ENCODE peak calls at places on chromosome 10, in six cellular contexts. One of them, this sample, is unnamed.

GRCh38 chr10:86042161-86042560 is 324.4 kb downstream of the GRID1 start:
- DNase-seq in amygdala: no peak
- DNase-seq in iris pigment epithelial cell: no peak
- DNase-seq in GM10248: no peak
- DNase-seq in ELR: no peak
- DNase-seq in COR-L47: no peak
- DNase-seq in this sample: no peak

GRCh38 chr10:69901623-69902505 is 100.2 kb downstream of the COL13A1 start:
- DNase-seq in amygdala: no peak
- DNase-seq in iris pigment epithelial cell: peak
- DNase-seq in GM10248: no peak
- DNase-seq in ELR: peak
- DNase-seq in COR-L47: no peak
- DNase-seq in this sample: peak

GRCh38 chr10:132186488-132187413 is at the start of gene DPYSL4:
- DNase-seq in amygdala: no peak
- DNase-seq in iris pigment epithelial cell: no peak
- DNase-seq in GM10248: peak
- DNase-seq in ELR: no peak
- DNase-seq in COR-L47: no peak
- DNase-seq in this sample: no peak

GRCh38 chr10:119253433-119254174 is 46.2 kb downstream of the GRK5 start:
- DNase-seq in amygdala: no peak
- DNase-seq in iris pigment epithelial cell: peak
- DNase-seq in GM10248: no peak
- DNase-seq in ELR: peak
- DNase-seq in COR-L47: no peak
- DNase-seq in this sample: peak

GRCh38 chr10:123967626-123968243 is 76.1 kb upstream of the CPXM2 start:
- DNase-seq in amygdala: peak
- DNase-seq in iris pigment epithelial cell: peak
- DNase-seq in GM10248: peak
- DNase-seq in ELR: peak
- DNase-seq in COR-L47: peak
- DNase-seq in this sample: peak

GRCh38 chr10:64091889-64092288 is 570.7 kb downstream of the REEP3 start:
- DNase-seq in amygdala: no peak
- DNase-seq in iris pigment epithelial cell: no peak
- DNase-seq in GM10248: no peak
- DNase-seq in ELR: no peak
- DNase-seq in COR-L47: no peak
- DNase-seq in this sample: no peak

GRCh38 chr10:33336606-33337334 is 2.3 kb upstream of the NRP1 start:
- DNase-seq in amygdala: peak
- DNase-seq in iris pigment epithelial cell: peak
- DNase-seq in GM10248: peak
- DNase-seq in ELR: peak
- DNase-seq in COR-L47: no peak
- DNase-seq in this sample: peak

GRCh38 chr10:102832987-102833386 is 4.2 kb downstream of the CYP17A1 start:
- DNase-seq in amygdala: no peak
- DNase-seq in iris pigment epithelial cell: no peak
- DNase-seq in GM10248: no peak
- DNase-seq in ELR: peak
- DNase-seq in COR-L47: no peak
- DNase-seq in this sample: no peak

GRCh38 chr10:113872139-113873030 is 17.9 kb downstream of the NHLRC2 start:
- DNase-seq in amygdala: no peak
- DNase-seq in iris pigment epithelial cell: no peak
- DNase-seq in GM10248: no peak
- DNase-seq in ELR: no peak
- DNase-seq in COR-L47: no peak
- DNase-seq in this sample: peak

GRCh38 chr10:59177031-59177861 is 803 bp downstream of the PHYHIPL start:
- DNase-seq in amygdala: peak
- DNase-seq in iris pigment epithelial cell: peak
- DNase-seq in GM10248: peak
- DNase-seq in ELR: peak
- DNase-seq in COR-L47: peak
- DNase-seq in this sample: peak

GRCh38 chr10:124384142-124384541 is 34.6 kb downstream of the OAT start:
- DNase-seq in amygdala: no peak
- DNase-seq in iris pigment epithelial cell: no peak
- DNase-seq in GM10248: no peak
- DNase-seq in ELR: no peak
- DNase-seq in COR-L47: no peak
- DNase-seq in this sample: no peak

GRCh38 chr10:96548589-96548988 is 34.9 kb upstream of the TLL2 start:
- DNase-seq in amygdala: no peak
- DNase-seq in iris pigment epithelial cell: no peak
- DNase-seq in GM10248: no peak
- DNase-seq in ELR: no peak
- DNase-seq in COR-L47: no peak
- DNase-seq in this sample: no peak

GRCh38 chr10:113084031-113084430 is 134.0 kb downstream of the TCF7L2 start:
- DNase-seq in amygdala: no peak
- DNase-seq in iris pigment epithelial cell: no peak
- DNase-seq in GM10248: no peak
- DNase-seq in ELR: peak
- DNase-seq in COR-L47: no peak
- DNase-seq in this sample: no peak

GRCh38 chr10:96721207-96721572 is 876 bp upstream of the PIK3AP1 start:
- DNase-seq in amygdala: no peak
- DNase-seq in iris pigment epithelial cell: no peak
- DNase-seq in GM10248: no peak
- DNase-seq in ELR: no peak
- DNase-seq in COR-L47: no peak
- DNase-seq in this sample: no peak

GRCh38 chr10:51224610-51225230 is 150.4 kb downstream of the PRKG1 start:
- DNase-seq in amygdala: no peak
- DNase-seq in iris pigment epithelial cell: peak
- DNase-seq in GM10248: no peak
- DNase-seq in ELR: peak
- DNase-seq in COR-L47: no peak
- DNase-seq in this sample: peak

GRCh38 chr10:2964632-2965296 is 102.6 kb upstream of the PFKP start:
- DNase-seq in amygdala: no peak
- DNase-seq in iris pigment epithelial cell: no peak
- DNase-seq in GM10248: no peak
- DNase-seq in ELR: no peak
- DNase-seq in COR-L47: no peak
- DNase-seq in this sample: no peak

GRCh38 chr10:13890617-13891541 is 304.1 kb downstream of the PRPF18 start:
- DNase-seq in amygdala: peak
- DNase-seq in iris pigment epithelial cell: peak
- DNase-seq in GM10248: no peak
- DNase-seq in ELR: peak
- DNase-seq in COR-L47: no peak
- DNase-seq in this sample: peak

GRCh38 chr10:11687779-11688447 is 54.3 kb upstream of the ECHDC3 start:
- DNase-seq in amygdala: no peak
- DNase-seq in iris pigment epithelial cell: no peak
- DNase-seq in GM10248: no peak
- DNase-seq in ELR: no peak
- DNase-seq in COR-L47: no peak
- DNase-seq in this sample: no peak

GRCh38 chr10:93599335-93599734 is 1.7 kb downstream of the RBP4 start:
- DNase-seq in amygdala: no peak
- DNase-seq in iris pigment epithelial cell: no peak
- DNase-seq in GM10248: no peak
- DNase-seq in ELR: no peak
- DNase-seq in COR-L47: no peak
- DNase-seq in this sample: no peak

GRCh38 chr10:78115135-78115853 is 81.6 kb downstream of the RPS24 start:
- DNase-seq in amygdala: no peak
- DNase-seq in iris pigment epithelial cell: no peak
- DNase-seq in GM10248: no peak
- DNase-seq in ELR: no peak
- DNase-seq in COR-L47: no peak
- DNase-seq in this sample: no peak

GRCh38 chr10:5508786-5509185 is 9.4 kb upstream of the CALML5 start:
- DNase-seq in amygdala: no peak
- DNase-seq in iris pigment epithelial cell: no peak
- DNase-seq in GM10248: no peak
- DNase-seq in ELR: no peak
- DNase-seq in COR-L47: no peak
- DNase-seq in this sample: no peak

GRCh38 chr10:36492590-36493510 is 632.5 kb upstream of the ANKRD30A start:
- DNase-seq in amygdala: no peak
- DNase-seq in iris pigment epithelial cell: peak
- DNase-seq in GM10248: no peak
- DNase-seq in ELR: peak
- DNase-seq in COR-L47: no peak
- DNase-seq in this sample: peak

GRCh38 chr10:5924889-5925288 is 34.8 kb downstream of the FBH1 start:
- DNase-seq in amygdala: no peak
- DNase-seq in iris pigment epithelial cell: no peak
- DNase-seq in GM10248: no peak
- DNase-seq in ELR: no peak
- DNase-seq in COR-L47: no peak
- DNase-seq in this sample: no peak

GRCh38 chr10:15169555-15170407 is 1.3 kb upstream of the NMT2 start:
- DNase-seq in amygdala: no peak
- DNase-seq in iris pigment epithelial cell: peak
- DNase-seq in GM10248: no peak
- DNase-seq in ELR: no peak
- DNase-seq in COR-L47: no peak
- DNase-seq in this sample: peak

GRCh38 chr10:95445223-95445836 is 115.8 kb downstream of the SORBS1 start:
- DNase-seq in amygdala: no peak
- DNase-seq in iris pigment epithelial cell: peak
- DNase-seq in GM10248: no peak
- DNase-seq in ELR: peak
- DNase-seq in COR-L47: no peak
- DNase-seq in this sample: peak

GRCh38 chr10:78634389-78634815 is 434.4 kb upstream of the ZMIZ1 start:
- DNase-seq in amygdala: no peak
- DNase-seq in iris pigment epithelial cell: peak
- DNase-seq in GM10248: peak
- DNase-seq in ELR: peak
- DNase-seq in COR-L47: no peak
- DNase-seq in this sample: peak

GRCh38 chr10:43385412-43386004 is 14.1 kb downstream of the FXYD4 start:
- DNase-seq in amygdala: no peak
- DNase-seq in iris pigment epithelial cell: no peak
- DNase-seq in GM10248: no peak
- DNase-seq in ELR: no peak
- DNase-seq in COR-L47: no peak
- DNase-seq in this sample: no peak

GRCh38 chr10:11450427-11450826 is 161.0 kb downstream of the USP6NL start:
- DNase-seq in amygdala: no peak
- DNase-seq in iris pigment epithelial cell: no peak
- DNase-seq in GM10248: no peak
- DNase-seq in ELR: no peak
- DNase-seq in COR-L47: no peak
- DNase-seq in this sample: no peak

GRCh38 chr10:93083743-93084539 is 10.2 kb downstream of the CYP26A1 start:
- DNase-seq in amygdala: no peak
- DNase-seq in iris pigment epithelial cell: no peak
- DNase-seq in GM10248: no peak
- DNase-seq in ELR: no peak
- DNase-seq in COR-L47: no peak
- DNase-seq in this sample: no peak

GRCh38 chr10:123472606-123473005 is 193.5 kb upstream of the GPR26 start:
- DNase-seq in amygdala: no peak
- DNase-seq in iris pigment epithelial cell: no peak
- DNase-seq in GM10248: no peak
- DNase-seq in ELR: no peak
- DNase-seq in COR-L47: no peak
- DNase-seq in this sample: no peak

GRCh38 chr10:74799840-74800239 is 26.6 kb upstream of the KAT6B start:
- DNase-seq in amygdala: no peak
- DNase-seq in iris pigment epithelial cell: peak
- DNase-seq in GM10248: no peak
- DNase-seq in ELR: peak
- DNase-seq in COR-L47: no peak
- DNase-seq in this sample: peak

GRCh38 chr10:58952747-58953466 is 223.5 kb upstream of the PHYHIPL start:
- DNase-seq in amygdala: no peak
- DNase-seq in iris pigment epithelial cell: peak
- DNase-seq in GM10248: peak
- DNase-seq in ELR: peak
- DNase-seq in COR-L47: peak
- DNase-seq in this sample: peak

GRCh38 chr10:71620642-71621041 is 98.9 kb downstream of the C10orf105 start:
- DNase-seq in amygdala: no peak
- DNase-seq in iris pigment epithelial cell: no peak
- DNase-seq in GM10248: no peak
- DNase-seq in ELR: no peak
- DNase-seq in COR-L47: no peak
- DNase-seq in this sample: no peak

GRCh38 chr10:132107947-132108877 is 42.5 kb downstream of the JAKMIP3 start:
- DNase-seq in amygdala: no peak
- DNase-seq in iris pigment epithelial cell: no peak
- DNase-seq in GM10248: no peak
- DNase-seq in ELR: no peak
- DNase-seq in COR-L47: no peak
- DNase-seq in this sample: no peak

GRCh38 chr10:78756604-78757442 is 311.9 kb upstream of the ZMIZ1 start:
- DNase-seq in amygdala: peak
- DNase-seq in iris pigment epithelial cell: peak
- DNase-seq in GM10248: peak
- DNase-seq in ELR: peak
- DNase-seq in COR-L47: no peak
- DNase-seq in this sample: peak

GRCh38 chr10:95819620-95820329 is 63.8 kb downstream of the ENTPD1 start:
- DNase-seq in amygdala: no peak
- DNase-seq in iris pigment epithelial cell: peak
- DNase-seq in GM10248: no peak
- DNase-seq in ELR: no peak
- DNase-seq in COR-L47: no peak
- DNase-seq in this sample: no peak

GRCh38 chr10:99633832-99634231 is 13.6 kb upstream of the SLC25A28 start:
- DNase-seq in amygdala: no peak
- DNase-seq in iris pigment epithelial cell: no peak
- DNase-seq in GM10248: no peak
- DNase-seq in ELR: no peak
- DNase-seq in COR-L47: no peak
- DNase-seq in this sample: no peak

GRCh38 chr10:128221787-128222186 is 95.6 kb upstream of the MKI67 start:
- DNase-seq in amygdala: no peak
- DNase-seq in iris pigment epithelial cell: no peak
- DNase-seq in GM10248: no peak
- DNase-seq in ELR: no peak
- DNase-seq in COR-L47: no peak
- DNase-seq in this sample: no peak